ENCODE peak calls at places on chromosomes 5 and 9, in six cellular contexts. One of them, this sample, is unnamed.

GRCh38 chr9:114026335-114026734 is 51.8 kb downstream of the AMBP start:
- DNase-seq in endothelial cell: no peak
- DNase-seq in stimulated activated CD4-positive, alpha-beta T cell treated with anti-CD3 and anti-CD28 coated beads, TNF-alpha, amount 100 ng/mL, for 24 hours: no peak
- DNase-seq in Calu3: no peak
- DNase-seq in psoas muscle: no peak
- DNase-seq in activated T-cell treated with anti-CD3 and anti-CD28 coated beads for 1 hour: no peak
- DNase-seq in this sample: no peak

GRCh38 chr9:90044263-90044662 is 439.5 kb downstream of the GADD45G start:
- DNase-seq in endothelial cell: no peak
- DNase-seq in stimulated activated CD4-positive, alpha-beta T cell treated with anti-CD3 and anti-CD28 coated beads, TNF-alpha, amount 100 ng/mL, for 24 hours: no peak
- DNase-seq in psoas muscle: no peak
- DNase-seq in activated T-cell treated with anti-CD3 and anti-CD28 coated beads for 1 hour: no peak
- DNase-seq in Calu3: no peak
- DNase-seq in this sample: no peak

GRCh38 chr5:3033033-3033755 is 281.7 kb upstream of the IRX2 start:
- DNase-seq in endothelial cell: no peak
- DNase-seq in psoas muscle: no peak
- DNase-seq in Calu3: no peak
- DNase-seq in stimulated activated CD4-positive, alpha-beta T cell treated with anti-CD3 and anti-CD28 coated beads, TNF-alpha, amount 100 ng/mL, for 24 hours: no peak
- DNase-seq in activated T-cell treated with anti-CD3 and anti-CD28 coated beads for 1 hour: no peak
- DNase-seq in this sample: no peak

GRCh38 chr5:83972236-83972635 is 251.6 kb upstream of the HAPLN1 start:
- DNase-seq in endothelial cell: no peak
- DNase-seq in activated T-cell treated with anti-CD3 and anti-CD28 coated beads for 1 hour: no peak
- DNase-seq in psoas muscle: no peak
- DNase-seq in stimulated activated CD4-positive, alpha-beta T cell treated with anti-CD3 and anti-CD28 coated beads, TNF-alpha, amount 100 ng/mL, for 24 hours: no peak
- DNase-seq in Calu3: no peak
- DNase-seq in this sample: no peak

GRCh38 chr5:61823796-61824195 is 482.2 kb upstream of the KIF2A start:
- DNase-seq in activated T-cell treated with anti-CD3 and anti-CD28 coated beads for 1 hour: no peak
- DNase-seq in psoas muscle: no peak
- DNase-seq in Calu3: no peak
- DNase-seq in endothelial cell: no peak
- DNase-seq in stimulated activated CD4-positive, alpha-beta T cell treated with anti-CD3 and anti-CD28 coated beads, TNF-alpha, amount 100 ng/mL, for 24 hours: no peak
- DNase-seq in this sample: no peak

GRCh38 chr5:56409331-56410190 is 176.4 kb upstream of the ANKRD55 start:
- DNase-seq in endothelial cell: no peak
- DNase-seq in activated T-cell treated with anti-CD3 and anti-CD28 coated beads for 1 hour: no peak
- DNase-seq in Calu3: no peak
- DNase-seq in psoas muscle: no peak
- DNase-seq in stimulated activated CD4-positive, alpha-beta T cell treated with anti-CD3 and anti-CD28 coated beads, TNF-alpha, amount 100 ng/mL, for 24 hours: no peak
- DNase-seq in this sample: peak

GRCh38 chr9:78298046-78298511 is 1.2 kb downstream of the PSAT1 start:
- DNase-seq in activated T-cell treated with anti-CD3 and anti-CD28 coated beads for 1 hour: no peak
- DNase-seq in Calu3: no peak
- DNase-seq in stimulated activated CD4-positive, alpha-beta T cell treated with anti-CD3 and anti-CD28 coated beads, TNF-alpha, amount 100 ng/mL, for 24 hours: peak
- DNase-seq in psoas muscle: no peak
- DNase-seq in endothelial cell: peak
- DNase-seq in this sample: peak

GRCh38 chr9:121253821-121254471 is 14.0 kb upstream of the GSN start:
- DNase-seq in Calu3: no peak
- DNase-seq in stimulated activated CD4-positive, alpha-beta T cell treated with anti-CD3 and anti-CD28 coated beads, TNF-alpha, amount 100 ng/mL, for 24 hours: no peak
- DNase-seq in endothelial cell: no peak
- DNase-seq in activated T-cell treated with anti-CD3 and anti-CD28 coated beads for 1 hour: no peak
- DNase-seq in psoas muscle: no peak
- DNase-seq in this sample: no peak

GRCh38 chr9:111743275-111743674 is 51.5 kb downstream of the SHOC1 start:
- DNase-seq in endothelial cell: no peak
- DNase-seq in stimulated activated CD4-positive, alpha-beta T cell treated with anti-CD3 and anti-CD28 coated beads, TNF-alpha, amount 100 ng/mL, for 24 hours: peak
- DNase-seq in Calu3: peak
- DNase-seq in activated T-cell treated with anti-CD3 and anti-CD28 coated beads for 1 hour: no peak
- DNase-seq in psoas muscle: no peak
- DNase-seq in this sample: peak

GRCh38 chr9:114894206-114894605 is 36.2 kb downstream of the TNFSF8 start:
- DNase-seq in stimulated activated CD4-positive, alpha-beta T cell treated with anti-CD3 and anti-CD28 coated beads, TNF-alpha, amount 100 ng/mL, for 24 hours: no peak
- DNase-seq in Calu3: no peak
- DNase-seq in psoas muscle: no peak
- DNase-seq in activated T-cell treated with anti-CD3 and anti-CD28 coated beads for 1 hour: no peak
- DNase-seq in endothelial cell: no peak
- DNase-seq in this sample: no peak

GRCh38 chr5:138943615-138944173 is 68.6 kb upstream of the LRRTM2 start:
- DNase-seq in Calu3: no peak
- DNase-seq in activated T-cell treated with anti-CD3 and anti-CD28 coated beads for 1 hour: no peak
- DNase-seq in psoas muscle: no peak
- DNase-seq in endothelial cell: no peak
- DNase-seq in stimulated activated CD4-positive, alpha-beta T cell treated with anti-CD3 and anti-CD28 coated beads, TNF-alpha, amount 100 ng/mL, for 24 hours: no peak
- DNase-seq in this sample: no peak

GRCh38 chr5:111954516-111955337 is 197.7 kb upstream of the NREP start:
- DNase-seq in endothelial cell: no peak
- DNase-seq in psoas muscle: no peak
- DNase-seq in Calu3: no peak
- DNase-seq in stimulated activated CD4-positive, alpha-beta T cell treated with anti-CD3 and anti-CD28 coated beads, TNF-alpha, amount 100 ng/mL, for 24 hours: no peak
- DNase-seq in activated T-cell treated with anti-CD3 and anti-CD28 coated beads for 1 hour: no peak
- DNase-seq in this sample: no peak

GRCh38 chr5:65161655-65162054 is 320.1 kb downstream of the ADAMTS6 start:
- DNase-seq in activated T-cell treated with anti-CD3 and anti-CD28 coated beads for 1 hour: no peak
- DNase-seq in Calu3: no peak
- DNase-seq in endothelial cell: no peak
- DNase-seq in psoas muscle: no peak
- DNase-seq in stimulated activated CD4-positive, alpha-beta T cell treated with anti-CD3 and anti-CD28 coated beads, TNF-alpha, amount 100 ng/mL, for 24 hours: no peak
- DNase-seq in this sample: no peak

GRCh38 chr9:27714388-27714787 is 141.1 kb upstream of the C9orf72 start:
- DNase-seq in activated T-cell treated with anti-CD3 and anti-CD28 coated beads for 1 hour: no peak
- DNase-seq in Calu3: no peak
- DNase-seq in psoas muscle: no peak
- DNase-seq in stimulated activated CD4-positive, alpha-beta T cell treated with anti-CD3 and anti-CD28 coated beads, TNF-alpha, amount 100 ng/mL, for 24 hours: no peak
- DNase-seq in endothelial cell: no peak
- DNase-seq in this sample: no peak

GRCh38 chr9:129889936-129890717 is 54.9 kb downstream of the USP20 start:
- DNase-seq in activated T-cell treated with anti-CD3 and anti-CD28 coated beads for 1 hour: no peak
- DNase-seq in psoas muscle: no peak
- DNase-seq in stimulated activated CD4-positive, alpha-beta T cell treated with anti-CD3 and anti-CD28 coated beads, TNF-alpha, amount 100 ng/mL, for 24 hours: peak
- DNase-seq in endothelial cell: no peak
- DNase-seq in Calu3: no peak
- DNase-seq in this sample: no peak

GRCh38 chr5:178326054-178326715 is 93.6 kb upstream of the PHYKPL start:
- DNase-seq in psoas muscle: no peak
- DNase-seq in Calu3: no peak
- DNase-seq in activated T-cell treated with anti-CD3 and anti-CD28 coated beads for 1 hour: no peak
- DNase-seq in endothelial cell: no peak
- DNase-seq in stimulated activated CD4-positive, alpha-beta T cell treated with anti-CD3 and anti-CD28 coated beads, TNF-alpha, amount 100 ng/mL, for 24 hours: no peak
- DNase-seq in this sample: no peak

GRCh38 chr9:136488247-136489214 is 5.7 kb upstream of the SEC16A start:
- DNase-seq in activated T-cell treated with anti-CD3 and anti-CD28 coated beads for 1 hour: peak
- DNase-seq in stimulated activated CD4-positive, alpha-beta T cell treated with anti-CD3 and anti-CD28 coated beads, TNF-alpha, amount 100 ng/mL, for 24 hours: peak
- DNase-seq in Calu3: peak
- DNase-seq in endothelial cell: peak
- DNase-seq in psoas muscle: peak
- DNase-seq in this sample: peak

GRCh38 chr5:114185274-114185673 is 176.6 kb upstream of the KCNN2 start:
- DNase-seq in psoas muscle: peak
- DNase-seq in endothelial cell: no peak
- DNase-seq in Calu3: no peak
- DNase-seq in stimulated activated CD4-positive, alpha-beta T cell treated with anti-CD3 and anti-CD28 coated beads, TNF-alpha, amount 100 ng/mL, for 24 hours: no peak
- DNase-seq in activated T-cell treated with anti-CD3 and anti-CD28 coated beads for 1 hour: no peak
- DNase-seq in this sample: no peak

GRCh38 chr9:78813602-78814180 is 516.8 kb downstream of the PSAT1 start:
- DNase-seq in Calu3: no peak
- DNase-seq in psoas muscle: no peak
- DNase-seq in activated T-cell treated with anti-CD3 and anti-CD28 coated beads for 1 hour: no peak
- DNase-seq in endothelial cell: no peak
- DNase-seq in stimulated activated CD4-positive, alpha-beta T cell treated with anti-CD3 and anti-CD28 coated beads, TNF-alpha, amount 100 ng/mL, for 24 hours: no peak
- DNase-seq in this sample: no peak

GRCh38 chr9:113592806-113593575 is 129.5 kb downstream of the RGS3 start:
- DNase-seq in endothelial cell: no peak
- DNase-seq in stimulated activated CD4-positive, alpha-beta T cell treated with anti-CD3 and anti-CD28 coated beads, TNF-alpha, amount 100 ng/mL, for 24 hours: no peak
- DNase-seq in psoas muscle: no peak
- DNase-seq in activated T-cell treated with anti-CD3 and anti-CD28 coated beads for 1 hour: no peak
- DNase-seq in Calu3: no peak
- DNase-seq in this sample: peak

GRCh38 chr9:91077624-91078023 is 276.0 kb downstream of the SYK start:
- DNase-seq in stimulated activated CD4-positive, alpha-beta T cell treated with anti-CD3 and anti-CD28 coated beads, TNF-alpha, amount 100 ng/mL, for 24 hours: no peak
- DNase-seq in Calu3: no peak
- DNase-seq in psoas muscle: no peak
- DNase-seq in endothelial cell: no peak
- DNase-seq in activated T-cell treated with anti-CD3 and anti-CD28 coated beads for 1 hour: no peak
- DNase-seq in this sample: no peak

GRCh38 chr9:131478421-131478868 is 24.3 kb upstream of the POMT1 start:
- DNase-seq in Calu3: peak
- DNase-seq in endothelial cell: peak
- DNase-seq in activated T-cell treated with anti-CD3 and anti-CD28 coated beads for 1 hour: peak
- DNase-seq in stimulated activated CD4-positive, alpha-beta T cell treated with anti-CD3 and anti-CD28 coated beads, TNF-alpha, amount 100 ng/mL, for 24 hours: peak
- DNase-seq in psoas muscle: peak
- DNase-seq in this sample: peak

This sample was measured in osteoblast.